ENCODE peak calls at places on chromosomes 13 and 19, in nine cellular contexts. One of them, this sample, is unnamed.

GRCh38 chr13:78958019-78958418 is 299.1 kb upstream of the OBI1 start:
- DNase-seq in heart left ventricle: no peak
- DNase-seq in amygdala: no peak
- DNase-seq in dermis blood vessel endothelial cell: no peak
- DNase-seq in prostate gland: no peak
- DNase-seq in endodermal cell: no peak
- DNase-seq in EH: no peak
- DNase-seq in OCI-LY7: no peak
- DNase-seq in omental fat pad: no peak
- DNase-seq in this sample: no peak

GRCh38 chr13:91346848-91347211 is 657 bp upstream of the MIR17HG start:
- DNase-seq in OCI-LY7: peak; percentile 97
- DNase-seq in endodermal cell: no peak
- DNase-seq in amygdala: peak; percentile 2
- DNase-seq in heart left ventricle: no peak
- DNase-seq in dermis blood vessel endothelial cell: peak; percentile 28
- DNase-seq in EH: no peak
- DNase-seq in prostate gland: peak; percentile 21
- DNase-seq in omental fat pad: no peak
- DNase-seq in this sample: no peak

GRCh38 chr13:45702088-45702487 is at the start of gene CBY2:
- DNase-seq in EH: no peak
- DNase-seq in heart left ventricle: no peak
- DNase-seq in endodermal cell: no peak
- DNase-seq in amygdala: no peak
- DNase-seq in OCI-LY7: no peak
- DNase-seq in dermis blood vessel endothelial cell: no peak
- DNase-seq in prostate gland: no peak
- DNase-seq in omental fat pad: no peak
- DNase-seq in this sample: no peak

GRCh38 chr13:21310220-21310619 is 133.8 kb downstream of the MRPL57 start:
- DNase-seq in amygdala: no peak
- DNase-seq in endodermal cell: no peak
- DNase-seq in EH: peak; percentile 50
- DNase-seq in omental fat pad: no peak
- DNase-seq in prostate gland: no peak
- DNase-seq in OCI-LY7: no peak
- DNase-seq in dermis blood vessel endothelial cell: no peak
- DNase-seq in heart left ventricle: no peak
- DNase-seq in this sample: no peak

GRCh38 chr19:6696239-6696820 is 24.1 kb downstream of the C3 start:
- DNase-seq in EH: no peak
- DNase-seq in heart left ventricle: no peak
- DNase-seq in omental fat pad: no peak
- DNase-seq in OCI-LY7: no peak
- DNase-seq in endodermal cell: no peak
- DNase-seq in prostate gland: no peak
- DNase-seq in amygdala: no peak
- DNase-seq in dermis blood vessel endothelial cell: no peak
- DNase-seq in this sample: no peak

GRCh38 chr13:93539914-93540313 is 313.3 kb downstream of the GPC6 start:
- DNase-seq in heart left ventricle: no peak
- DNase-seq in endodermal cell: no peak
- DNase-seq in dermis blood vessel endothelial cell: no peak
- DNase-seq in omental fat pad: no peak
- DNase-seq in OCI-LY7: no peak
- DNase-seq in prostate gland: no peak
- DNase-seq in amygdala: no peak
- DNase-seq in EH: no peak
- DNase-seq in this sample: no peak

GRCh38 chr13:79403113-79403512 is 2.9 kb downstream of the RBM26 start:
- DNase-seq in prostate gland: no peak
- DNase-seq in omental fat pad: no peak
- DNase-seq in amygdala: no peak
- DNase-seq in heart left ventricle: no peak
- DNase-seq in EH: no peak
- DNase-seq in OCI-LY7: no peak
- DNase-seq in dermis blood vessel endothelial cell: no peak
- DNase-seq in endodermal cell: no peak
- DNase-seq in this sample: no peak

GRCh38 chr13:109700176-109700575 is 86.2 kb downstream of the IRS2 start:
- DNase-seq in prostate gland: no peak
- DNase-seq in EH: peak; percentile 28
- DNase-seq in OCI-LY7: no peak
- DNase-seq in omental fat pad: no peak
- DNase-seq in amygdala: peak; percentile 58
- DNase-seq in endodermal cell: peak; percentile 59
- DNase-seq in heart left ventricle: peak; percentile 86
- DNase-seq in dermis blood vessel endothelial cell: peak; percentile 58
- DNase-seq in this sample: peak; percentile 16

GRCh38 chr13:21458457-21458815 is 667 bp downstream of the ZDHHC20 start:
- DNase-seq in prostate gland: peak; percentile 64
- DNase-seq in dermis blood vessel endothelial cell: peak; percentile 26
- DNase-seq in omental fat pad: no peak
- DNase-seq in heart left ventricle: peak; percentile 48
- DNase-seq in endodermal cell: peak; percentile 87
- DNase-seq in amygdala: peak; percentile 31
- DNase-seq in OCI-LY7: peak; percentile 63
- DNase-seq in EH: peak; percentile 22
- DNase-seq in this sample: no peak

GRCh38 chr19:31073485-31074221 is 275.6 kb downstream of the TSHZ3 start:
- DNase-seq in heart left ventricle: no peak
- DNase-seq in omental fat pad: no peak
- DNase-seq in OCI-LY7: no peak
- DNase-seq in prostate gland: no peak
- DNase-seq in amygdala: no peak
- DNase-seq in dermis blood vessel endothelial cell: no peak
- DNase-seq in endodermal cell: no peak
- DNase-seq in EH: no peak
- DNase-seq in this sample: no peak

GRCh38 chr13:46951516-46951915 is 54.7 kb upstream of the HTR2A start:
- DNase-seq in endodermal cell: no peak
- DNase-seq in OCI-LY7: no peak
- DNase-seq in amygdala: no peak
- DNase-seq in omental fat pad: no peak
- DNase-seq in prostate gland: no peak
- DNase-seq in EH: no peak
- DNase-seq in heart left ventricle: no peak
- DNase-seq in dermis blood vessel endothelial cell: no peak
- DNase-seq in this sample: no peak

GRCh38 chr13:42548731-42549554 is 25.0 kb upstream of the TNFSF11 start:
- DNase-seq in OCI-LY7: peak; percentile 6
- DNase-seq in dermis blood vessel endothelial cell: peak; percentile 54
- DNase-seq in heart left ventricle: peak; percentile 24
- DNase-seq in prostate gland: no peak
- DNase-seq in endodermal cell: no peak
- DNase-seq in EH: no peak
- DNase-seq in amygdala: no peak
- DNase-seq in omental fat pad: no peak
- DNase-seq in this sample: peak; percentile 17

GRCh38 chr13:51534075-51534817 is 50.0 kb upstream of the WDFY2 start:
- DNase-seq in amygdala: peak; percentile 34
- DNase-seq in prostate gland: no peak
- DNase-seq in omental fat pad: no peak
- DNase-seq in endodermal cell: no peak
- DNase-seq in EH: peak; percentile 13
- DNase-seq in OCI-LY7: no peak
- DNase-seq in heart left ventricle: peak; percentile 56
- DNase-seq in dermis blood vessel endothelial cell: no peak
- DNase-seq in this sample: peak; percentile 69

GRCh38 chr13:106534844-106535551 is 464 bp downstream of the EFNB2 start:
- DNase-seq in dermis blood vessel endothelial cell: peak; percentile 41
- DNase-seq in OCI-LY7: peak; percentile 4
- DNase-seq in endodermal cell: peak; percentile 72
- DNase-seq in heart left ventricle: no peak
- DNase-seq in EH: peak; percentile 21
- DNase-seq in prostate gland: no peak
- DNase-seq in omental fat pad: no peak
- DNase-seq in amygdala: no peak
- DNase-seq in this sample: no peak

GRCh38 chr13:66803013-66803739 is 427.0 kb downstream of the PCDH9 start:
- DNase-seq in omental fat pad: no peak
- DNase-seq in dermis blood vessel endothelial cell: no peak
- DNase-seq in EH: no peak
- DNase-seq in heart left ventricle: no peak
- DNase-seq in OCI-LY7: no peak
- DNase-seq in prostate gland: no peak
- DNase-seq in endodermal cell: no peak
- DNase-seq in amygdala: no peak
- DNase-seq in this sample: no peak

GRCh38 chr13:40477623-40478608 is 188.5 kb downstream of the FOXO1 start:
- DNase-seq in endodermal cell: no peak
- DNase-seq in heart left ventricle: peak; percentile 68
- DNase-seq in amygdala: no peak
- DNase-seq in dermis blood vessel endothelial cell: peak; percentile 94
- DNase-seq in OCI-LY7: peak; percentile 54
- DNase-seq in EH: peak; percentile 35
- DNase-seq in omental fat pad: no peak
- DNase-seq in prostate gland: no peak
- DNase-seq in this sample: peak; percentile 80

GRCh38 chr19:53662209-53662608 is 30.4 kb downstream of the DPRX start:
- DNase-seq in endodermal cell: no peak
- DNase-seq in dermis blood vessel endothelial cell: no peak
- DNase-seq in amygdala: no peak
- DNase-seq in omental fat pad: no peak
- DNase-seq in heart left ventricle: no peak
- DNase-seq in prostate gland: no peak
- DNase-seq in EH: no peak
- DNase-seq in OCI-LY7: no peak
- DNase-seq in this sample: no peak

GRCh38 chr13:36298535-36299068 is 988 bp upstream of the CCDC169 start:
- DNase-seq in heart left ventricle: no peak
- DNase-seq in OCI-LY7: no peak
- DNase-seq in prostate gland: no peak
- DNase-seq in endodermal cell: peak; percentile 78
- DNase-seq in amygdala: no peak
- DNase-seq in dermis blood vessel endothelial cell: peak; percentile 10
- DNase-seq in omental fat pad: no peak
- DNase-seq in EH: no peak
- DNase-seq in this sample: no peak

GRCh38 chr19:46427518-46427917 is 1.2 kb downstream of the PNMA8C start:
- DNase-seq in dermis blood vessel endothelial cell: no peak
- DNase-seq in heart left ventricle: no peak
- DNase-seq in endodermal cell: no peak
- DNase-seq in amygdala: no peak
- DNase-seq in OCI-LY7: no peak
- DNase-seq in prostate gland: no peak
- DNase-seq in EH: no peak
- DNase-seq in omental fat pad: no peak
- DNase-seq in this sample: no peak

GRCh38 chr19:31510635-31511034 is 161.4 kb upstream of the TSHZ3 start:
- DNase-seq in EH: no peak
- DNase-seq in heart left ventricle: no peak
- DNase-seq in OCI-LY7: no peak
- DNase-seq in omental fat pad: no peak
- DNase-seq in amygdala: no peak
- DNase-seq in endodermal cell: no peak
- DNase-seq in dermis blood vessel endothelial cell: no peak
- DNase-seq in prostate gland: no peak
- DNase-seq in this sample: no peak

GRCh38 chr13:44690376-44690775 is 114.2 kb upstream of the TSC22D1 start:
- DNase-seq in OCI-LY7: no peak
- DNase-seq in prostate gland: no peak
- DNase-seq in dermis blood vessel endothelial cell: no peak
- DNase-seq in EH: no peak
- DNase-seq in amygdala: no peak
- DNase-seq in endodermal cell: no peak
- DNase-seq in omental fat pad: no peak
- DNase-seq in heart left ventricle: no peak
- DNase-seq in this sample: no peak

GRCh38 chr13:109868583-109869311 is 82.4 kb upstream of the IRS2 start:
- DNase-seq in endodermal cell: no peak
- DNase-seq in EH: peak; percentile 10
- DNase-seq in heart left ventricle: no peak
- DNase-seq in amygdala: no peak
- DNase-seq in dermis blood vessel endothelial cell: no peak
- DNase-seq in omental fat pad: no peak
- DNase-seq in prostate gland: no peak
- DNase-seq in OCI-LY7: no peak
- DNase-seq in this sample: no peak

GRCh38 chr13:44271915-44272341 is 101.7 kb upstream of the SERP2 start:
- DNase-seq in EH: peak; percentile 17
- DNase-seq in endodermal cell: no peak
- DNase-seq in amygdala: no peak
- DNase-seq in prostate gland: no peak
- DNase-seq in omental fat pad: no peak
- DNase-seq in dermis blood vessel endothelial cell: no peak
- DNase-seq in heart left ventricle: peak; percentile 48
- DNase-seq in OCI-LY7: no peak
- DNase-seq in this sample: no peak

GRCh38 chr19:52785506-52785905 is 1.1 kb downstream of the ZNF600 start:
- DNase-seq in endodermal cell: no peak
- DNase-seq in prostate gland: no peak
- DNase-seq in OCI-LY7: no peak
- DNase-seq in dermis blood vessel endothelial cell: no peak
- DNase-seq in amygdala: no peak
- DNase-seq in heart left ventricle: no peak
- DNase-seq in EH: no peak
- DNase-seq in omental fat pad: no peak
- DNase-seq in this sample: no peak

GRCh38 chr19:14127176-14127575 is 9.2 kb downstream of the ASF1B start:
- DNase-seq in amygdala: no peak
- DNase-seq in prostate gland: no peak
- DNase-seq in OCI-LY7: no peak
- DNase-seq in endodermal cell: no peak
- DNase-seq in EH: no peak
- DNase-seq in omental fat pad: no peak
- DNase-seq in dermis blood vessel endothelial cell: no peak
- DNase-seq in heart left ventricle: peak; percentile 68
- DNase-seq in this sample: no peak

GRCh38 chr13:29758591-29759114 is 91.8 kb downstream of the UBL3 start:
- DNase-seq in omental fat pad: no peak
- DNase-seq in amygdala: no peak
- DNase-seq in prostate gland: no peak
- DNase-seq in endodermal cell: no peak
- DNase-seq in dermis blood vessel endothelial cell: no peak
- DNase-seq in EH: peak; percentile 30
- DNase-seq in heart left ventricle: no peak
- DNase-seq in OCI-LY7: no peak
- DNase-seq in this sample: peak; percentile 67

GRCh38 chr19:11505032-11505503 is 571 bp downstream of the ZNF653 start:
- DNase-seq in OCI-LY7: peak; percentile 97
- DNase-seq in endodermal cell: peak; percentile 99
- DNase-seq in amygdala: peak; percentile 96
- DNase-seq in omental fat pad: peak; percentile 91
- DNase-seq in heart left ventricle: peak; percentile 99
- DNase-seq in prostate gland: peak; percentile 96
- DNase-seq in dermis blood vessel endothelial cell: peak; percentile 97
- DNase-seq in EH: peak; percentile 96
- DNase-seq in this sample: peak; percentile 93

GRCh38 chr19:44111910-44112463 is 1.2 kb upstream of the ZNF225 start:
- DNase-seq in amygdala: no peak
- DNase-seq in prostate gland: no peak
- DNase-seq in endodermal cell: peak; percentile 92
- DNase-seq in heart left ventricle: no peak
- DNase-seq in EH: peak; percentile 84
- DNase-seq in OCI-LY7: no peak
- DNase-seq in omental fat pad: no peak
- DNase-seq in dermis blood vessel endothelial cell: peak; percentile 84
- DNase-seq in this sample: no peak